ENCODE peak calls at places on chromosomes 1 and 21, in four cellular contexts. C is thyroid gland, R is Caco-2, O is left ventricle myocardium inferior. P is an unnamed sample.

GRCh38 chr1:199696225-199696624 is 331.3 kb upstream of the NR5A2 start:
- DNase-seq in C (no peak), R (no peak), O (no peak), P (no peak)

GRCh38 chr1:84665703-84666317 is 24.5 kb downstream of the SSX2IP start:
- DNase-seq in C (no peak), R (no peak), O (no peak), P (no peak)

GRCh38 chr1:84361796-84362195 is 36.5 kb upstream of the DNASE2B start:
- DNase-seq in C (no peak), R (no peak), O (no peak), P (peak; percentile 12)

GRCh38 chr1:226653311-226653921 is 85.7 kb downstream of the ITPKB start:
- DNase-seq in C (no peak), R (no peak), O (peak; percentile 7), P (peak; percentile 40)

GRCh38 chr1:144101397-144102050 is 129.7 kb upstream of the FAM72C start:
- DNase-seq in C (peak; percentile 12), R (no peak), O (peak; percentile 26), P (peak; percentile 0)

GRCh38 chr1:209569445-209570207 is 13.9 kb upstream of the CAMK1G start:
- DNase-seq in C (peak; percentile 89), R (peak; percentile 75), O (peak; percentile 69), P (peak; percentile 74)

GRCh38 chr1:176033879-176034278 is 173.2 kb downstream of the COP1 start:
- DNase-seq in C (no peak), R (no peak), O (no peak), P (no peak)

GRCh38 chr1:148263128-148263905 is 111.2 kb upstream of the NBPF11 start:
- DNase-seq in C (peak; percentile 60), R (peak; percentile 85), O (peak; percentile 16), P (peak; percentile 75)

GRCh38 chr1:4585216-4585615 is 69.2 kb upstream of the AJAP1 start:
- DNase-seq in C (peak; percentile 27), R (peak; percentile 28), O (no peak), P (peak; percentile 12)

GRCh38 chr1:32351859-32352745 is 10.2 kb downstream of the FAM229A start:
- DNase-seq in C (peak; percentile 62), R (peak; percentile 55), O (peak; percentile 63), P (no peak)

GRCh38 chr1:184563308-184563707 is 176.5 kb downstream of the C1orf21 start:
- DNase-seq in C (no peak), R (peak; percentile 9), O (no peak), P (peak; percentile 31)

GRCh38 chr1:167455786-167456446 is 62.4 kb downstream of the CD247 start:
- DNase-seq in C (peak; percentile 52), R (no peak), O (peak; percentile 52), P (peak; percentile 34)

GRCh38 chr1:44270666-44271628 is 57.7 kb downstream of the DMAP1 start:
- DNase-seq in C (no peak), R (no peak), O (no peak), P (peak; percentile 65)

GRCh38 chr21:27047331-27048314 is 80.7 kb upstream of the ADAMTS5 start:
- DNase-seq in C (no peak), R (no peak), O (no peak), P (no peak)

GRCh38 chr1:223143760-223144248 is 756 bp upstream of the TLR5 start:
- DNase-seq in C (peak; percentile 68), R (no peak), O (peak; percentile 24), P (peak; percentile 61)

GRCh38 chr1:55813619-55814018 is 598.5 kb upstream of the USP24 start:
- DNase-seq in C (peak; percentile 5), R (peak; percentile 52), O (peak; percentile 62), P (no peak)

GRCh38 chr21:36691539-36692124 is 7.3 kb upstream of the SIM2 start:
- DNase-seq in C (no peak), R (no peak), O (no peak), P (no peak)

GRCh38 chr1:35927472-35927871 is 3.4 kb upstream of the AGO3 start:
- DNase-seq in C (no peak), R (no peak), O (no peak), P (no peak)

GRCh38 chr1:233441981-233442380 is 114.5 kb downstream of the MAP3K21 start:
- DNase-seq in C (no peak), R (no peak), O (no peak), P (no peak)

GRCh38 chr1:154404984-154405761 is at the start of gene IL6R:
- DNase-seq in C (peak; percentile 84), R (peak; percentile 87), O (peak; percentile 94), P (peak; percentile 94)

GRCh38 chr1:197614916-197615692 is 160.2 kb downstream of the DENND1B start:
- DNase-seq in C (peak; percentile 18), R (peak; percentile 44), O (no peak), P (peak; percentile 56)

DNA sequence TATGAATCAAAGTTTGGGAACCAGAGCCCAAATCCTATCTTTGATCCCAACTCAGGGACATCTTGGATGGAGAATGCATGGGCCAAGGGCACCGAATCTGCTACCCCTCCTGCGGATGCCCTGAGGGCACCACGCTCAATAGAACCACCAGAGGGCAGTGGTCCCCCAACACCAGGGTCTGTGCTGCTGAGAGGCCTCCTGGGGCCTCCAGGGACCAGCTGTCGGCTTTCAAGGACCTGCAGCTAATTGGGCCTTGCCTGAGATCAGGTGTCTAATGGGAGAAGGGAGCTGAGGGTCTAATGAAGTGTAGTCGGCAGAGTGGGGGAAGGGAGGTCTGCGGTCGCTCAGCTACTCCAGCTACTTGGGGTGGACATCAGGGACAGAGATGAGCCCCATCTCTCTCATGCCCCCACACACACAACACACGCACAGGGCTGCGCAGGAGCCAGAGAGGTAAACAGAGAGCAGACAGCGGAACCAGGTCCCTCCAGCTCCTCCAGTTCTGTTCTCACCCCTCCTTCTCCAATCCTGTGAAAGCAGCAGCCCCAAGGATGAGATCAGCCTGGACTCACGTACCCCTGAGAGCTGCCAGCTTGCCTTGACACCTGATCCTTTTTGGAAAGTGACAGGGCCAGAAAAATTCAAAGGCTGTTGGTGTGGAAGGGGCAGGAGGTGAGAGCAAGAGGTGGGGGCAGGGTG is 34.9 kb upstream of the PPP1R15B start:
- DNase-seq in C (peak; percentile 80), R (peak; percentile 81), O (peak; percentile 78), P (peak; percentile 76)
- H3K4me1 ChIP-seq in C (peaks cover 21% of the 10 kb centered on the region), R (peaks cover 27% of the 10 kb centered on the region), O (peaks cover 90% of the 10 kb centered on the region), P (peaks cover 4% of the 10 kb centered on the region)

GRCh38 chr1:24935615-24936484 is 5.8 kb upstream of the RUNX3 start:
- DNase-seq in C (no peak), R (no peak), O (no peak), P (no peak)
- H3K27me3 ChIP-seq in C (peaks cover 35% of the 10 kb centered on the region), R (no peaks in the 10 kb centered on the region), O (peaks cover 72% of the 10 kb centered on the region), P (peaks cover 23% of the 10 kb centered on the region)

DNA sequence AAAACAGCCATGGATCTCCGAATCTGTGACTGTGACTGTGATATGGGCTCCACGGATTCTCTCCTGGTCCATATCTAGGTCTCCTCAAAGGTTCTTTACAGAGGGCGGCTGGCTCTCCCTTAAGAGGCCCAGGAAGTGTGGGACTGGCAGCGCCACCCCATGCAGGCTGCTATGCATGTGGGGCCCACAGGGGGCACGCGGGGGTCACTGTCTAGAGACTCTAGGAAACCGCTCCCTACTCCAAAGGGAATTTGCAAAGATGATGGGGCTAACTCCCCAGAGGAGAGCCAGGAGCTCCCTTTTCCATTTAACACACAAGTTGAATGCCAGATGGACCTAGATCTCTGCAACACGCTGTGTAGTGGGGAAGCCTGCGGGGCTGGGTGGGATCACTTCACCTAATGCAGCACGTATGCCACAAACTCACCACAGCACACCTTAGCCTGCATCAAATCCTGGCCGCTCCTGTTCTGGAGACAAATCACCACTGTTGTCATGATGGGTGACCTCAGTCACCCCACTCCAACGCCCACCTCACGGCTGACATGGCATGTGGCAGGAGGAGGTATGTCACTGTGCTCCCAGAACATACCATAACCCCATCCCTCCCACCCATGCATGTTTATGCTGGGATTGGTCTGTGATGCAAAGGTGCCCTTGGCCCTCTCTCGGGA is 61.7 kb downstream of the SLC45A1 start:
- DNase-seq in C (peak; percentile 0), R (no peak), O (no peak), P (no peak)
- H3K4me1 ChIP-seq in C (peaks cover 85% of the 10 kb centered on the region), R (peaks cover 5% of the 10 kb centered on the region), O (peaks cover 97% of the 10 kb centered on the region), P (peaks cover 17% of the 10 kb centered on the region)

DNA sequence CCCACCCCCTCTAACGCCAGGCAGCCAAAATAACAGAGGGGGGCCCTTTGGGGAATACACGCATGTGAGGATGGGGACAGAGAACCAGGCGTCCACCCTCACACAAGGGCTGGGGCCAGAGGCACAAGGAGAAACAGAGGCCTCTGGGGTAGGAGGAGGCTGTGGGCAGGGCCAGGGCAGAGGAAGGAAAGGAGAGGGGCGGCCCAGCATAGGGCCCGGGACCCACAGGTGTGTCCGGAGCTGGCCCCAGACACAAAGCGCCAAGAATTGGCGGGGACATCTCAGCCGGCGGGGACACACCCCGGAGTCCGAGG is 6.7 kb downstream of the PLEKHG5 start:
- DNase-seq in C (no peak), R (no peak), O (no peak), P (no peak)
- H3K27me3 ChIP-seq in C (peaks cover 3% of the 10 kb centered on the region), R (no peaks in the 10 kb centered on the region), O (peaks cover 17% of the 10 kb centered on the region), P (no peaks in the 10 kb centered on the region)

GRCh38 chr21:29300547-29301138 is 1.9 kb downstream of the BACH1 start:
- DNase-seq in C (no peak), R (no peak), O (no peak), P (no peak)

GRCh38 chr21:29303301-29303700 is 4.6 kb downstream of the BACH1 start:
- DNase-seq in C (no peak), R (no peak), O (no peak), P (no peak)

GRCh38 chr21:29304577-29304976 is 5.9 kb downstream of the BACH1 start:
- DNase-seq in C (no peak), R (no peak), O (no peak), P (no peak)

GRCh38 chr21:29301703-29302102 is 3.0 kb downstream of the BACH1 start:
- DNase-seq in C (no peak), R (no peak), O (no peak), P (no peak)

GRCh38 chr21:29302340-29302991 is 3.7 kb downstream of the BACH1 start:
- DNase-seq in C (no peak), R (no peak), O (no peak), P (peak; percentile 63)
- H3K4me1 ChIP-seq in C (peaks cover 67% of the 10 kb centered on the region), R (peaks cover 27% of the 10 kb centered on the region), O (peaks cover 92% of the 10 kb centered on the region), P (peaks cover 2% of the 10 kb centered on the region)

GRCh38 chr1:179296356-179296755 is 2.8 kb downstream of the SOAT1 start:
- DNase-seq in C (no peak), R (no peak), O (no peak), P (no peak)
- H3K27me3 ChIP-seq in C (no peaks in the 10 kb centered on the region), R (no peaks in the 10 kb centered on the region), O (no peaks in the 10 kb centered on the region), P (no peaks in the 10 kb centered on the region)

DNA sequence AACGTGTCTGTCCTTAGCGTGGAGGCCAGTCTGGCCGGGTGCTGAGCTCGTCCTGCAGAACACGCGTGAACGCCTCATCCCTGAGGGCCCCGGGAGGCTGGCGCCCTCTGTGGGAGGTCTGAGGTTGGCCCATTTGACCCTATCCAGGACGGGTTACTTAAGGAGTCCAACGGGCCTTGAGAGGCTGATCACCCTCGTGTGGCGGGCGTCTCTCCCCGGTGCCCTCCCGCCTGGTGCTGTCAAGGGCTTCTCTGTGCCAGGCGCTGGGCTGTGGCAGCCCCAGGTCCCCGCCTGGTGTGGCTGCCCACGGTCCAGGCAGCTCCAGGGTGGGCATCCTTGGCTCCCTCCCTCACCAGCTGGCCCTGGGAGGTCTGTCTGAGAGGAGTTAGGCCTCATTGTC is 9.7 kb downstream of the SKI start:
- DNase-seq in C (peak; percentile 62), R (no peak), O (no peak), P (no peak)
- H3K4me1 ChIP-seq in C (peaks cover 99% of the 10 kb centered on the region), R (no peaks in the 10 kb centered on the region), O (peaks cover 100% of the 10 kb centered on the region), P (peaks cover 46% of the 10 kb centered on the region)

P was measured in small intestine.